ENCODE peak calls at places on chromosomes 16 and 17, in eight cellular contexts. N, G, F, L, I, C, W and O are unnamed samples. For H3K4me1, the result is how much of the 10 kb centered on the place peaks cover.

GRCh38 chr16:19680972-19681371 is 37.1 kb downstream of the KNOP1 start:
- DNase-seq in N (peak), G (no peak), F (no peak), L (peak), I (no peak), C (no peak), W (peak), O (peak)

GRCh38 chr17:18109935-18110334 is 1.4 kb downstream of the MYO15A start:
- DNase-seq in N (no peak), G (no peak), F (no peak), L (no peak), I (no peak), C (no peak), W (no peak), O (no peak)

GRCh38 chr16:67207857-67208524 is 9.1 kb downstream of the ELMO3 start:
- DNase-seq in N (no peak), G (no peak), F (no peak), L (peak), I (no peak), C (no peak), W (peak), O (no peak)

GRCh38 chr17:79942011-79942405 is 93.7 kb downstream of the TBC1D16 start:
- DNase-seq in N (no peak), G (no peak), F (no peak), L (no peak), I (peak), C (no peak), W (no peak), O (no peak)

GRCh38 chr16:23836404-23837291 is 865 bp downstream of the PRKCB start:
- DNase-seq in N (peak), G (peak), F (peak), L (no peak), I (no peak), C (peak), W (no peak), O (peak)

GRCh38 chr17:78763561-78763960 is 18.5 kb downstream of the CYTH1 start:
- DNase-seq in N (no peak), G (no peak), F (no peak), L (no peak), I (no peak), C (no peak), W (no peak), O (no peak)

GRCh38 chr17:28599311-28600184 is 723 bp upstream of the SPAG5 start:
- DNase-seq in N (peak), G (peak), F (peak), L (peak), I (peak), C (peak), W (no peak), O (peak)

GRCh38 chr17:1461193-1461944 is 5.3 kb upstream of the CRK start:
- DNase-seq in N (no peak), G (no peak), F (no peak), L (no peak), I (no peak), C (no peak), W (no peak), O (no peak)

GRCh38 chr16:56625943-56626654 is 518 bp downstream of the MT1E start:
- DNase-seq in N (no peak), G (no peak), F (no peak), L (no peak), I (peak), C (peak), W (no peak), O (peak)

GRCh38 chr17:31279401-31279800 is 17.6 kb downstream of the OMG start:
- DNase-seq in N (no peak), G (no peak), F (no peak), L (no peak), I (no peak), C (no peak), W (no peak), O (no peak)

GRCh38 chr17:31289790-31290189 is 7.2 kb downstream of the OMG start:
- DNase-seq in N (no peak), G (no peak), F (no peak), L (peak), I (no peak), C (no peak), W (no peak), O (no peak)

GRCh38 chr17:31286587-31286986 is 10.5 kb downstream of the OMG start:
- DNase-seq in N (no peak), G (no peak), F (no peak), L (no peak), I (no peak), C (no peak), W (no peak), O (no peak)

GRCh38 chr17:31281061-31281460 is 16.0 kb downstream of the OMG start:
- DNase-seq in N (no peak), G (no peak), F (no peak), L (no peak), I (no peak), C (no peak), W (no peak), O (no peak)

DNA sequence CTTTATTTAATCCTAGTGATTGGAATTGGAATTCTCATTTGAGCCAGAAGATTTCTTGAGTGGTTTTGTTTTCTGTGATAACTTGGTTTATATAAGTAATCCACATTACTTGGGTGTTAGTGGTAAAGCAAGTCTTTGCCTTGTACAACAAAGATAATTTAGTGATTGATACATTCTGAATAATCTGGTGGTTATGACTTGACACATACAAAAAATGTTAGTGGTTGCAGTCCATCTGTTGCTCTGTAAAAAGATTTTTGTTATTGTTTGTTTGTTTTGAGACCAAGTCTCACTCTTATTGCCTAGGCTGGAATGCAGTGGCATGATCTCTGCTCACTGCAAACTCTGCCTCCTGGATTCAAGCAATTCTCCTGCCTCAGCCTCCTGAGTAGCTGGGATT is 13.2 kb downstream of the OMG start:
- DNase-seq in N (no peak), G (no peak), F (no peak), L (no peak), I (no peak), C (no peak), W (no peak), O (no peak)
- H3K4me3 ChIP-seq in N (no peak), G (no peak), F (no peak), L (no peak), I (no peak), C (no peak), W (no peak), O (no peak)

GRCh38 chr17:45976755-45977505 is 22.1 kb upstream of the STH start:
- DNase-seq in N (no peak), G (no peak), F (no peak), L (no peak), I (no peak), C (no peak), W (peak), O (no peak)

GRCh38 chr17:45979137-45979536 is 19.9 kb upstream of the STH start:
- DNase-seq in N (no peak), G (no peak), F (no peak), L (no peak), I (no peak), C (no peak), W (no peak), O (no peak)

GRCh38 chr17:45977976-45978626 is 20.9 kb upstream of the STH start:
- DNase-seq in N (no peak), G (no peak), F (no peak), L (no peak), I (no peak), C (no peak), W (no peak), O (no peak)

GRCh38 chr17:45976391-45976754 is 22.7 kb upstream of the STH start:
- DNase-seq in N (no peak), G (no peak), F (no peak), L (no peak), I (no peak), C (no peak), W (no peak), O (no peak)

DNA sequence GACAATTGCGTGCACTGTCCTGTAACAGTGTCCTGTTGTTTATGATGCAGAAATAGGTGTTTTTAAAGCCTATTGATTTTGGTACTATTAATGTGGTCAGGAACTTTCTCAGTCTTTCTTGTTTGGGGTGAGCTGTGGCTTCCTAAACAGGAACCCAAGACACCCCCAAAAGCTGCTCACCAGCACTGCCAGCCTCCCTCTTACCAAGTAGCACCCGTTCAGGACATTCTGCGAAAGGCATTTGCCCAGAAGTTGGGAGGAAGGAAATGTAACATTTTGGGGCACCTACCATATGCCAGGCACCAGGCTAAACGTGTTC is 21.6 kb upstream of the STH start:
- DNase-seq in N (no peak), G (no peak), F (no peak), L (no peak), I (no peak), C (no peak), W (no peak), O (no peak)
- H3K4me1 ChIP-seq in N (under half), G (under half), F (under half), L (under half), I (under half), C (under half), W (under half), O (under half)

DNA sequence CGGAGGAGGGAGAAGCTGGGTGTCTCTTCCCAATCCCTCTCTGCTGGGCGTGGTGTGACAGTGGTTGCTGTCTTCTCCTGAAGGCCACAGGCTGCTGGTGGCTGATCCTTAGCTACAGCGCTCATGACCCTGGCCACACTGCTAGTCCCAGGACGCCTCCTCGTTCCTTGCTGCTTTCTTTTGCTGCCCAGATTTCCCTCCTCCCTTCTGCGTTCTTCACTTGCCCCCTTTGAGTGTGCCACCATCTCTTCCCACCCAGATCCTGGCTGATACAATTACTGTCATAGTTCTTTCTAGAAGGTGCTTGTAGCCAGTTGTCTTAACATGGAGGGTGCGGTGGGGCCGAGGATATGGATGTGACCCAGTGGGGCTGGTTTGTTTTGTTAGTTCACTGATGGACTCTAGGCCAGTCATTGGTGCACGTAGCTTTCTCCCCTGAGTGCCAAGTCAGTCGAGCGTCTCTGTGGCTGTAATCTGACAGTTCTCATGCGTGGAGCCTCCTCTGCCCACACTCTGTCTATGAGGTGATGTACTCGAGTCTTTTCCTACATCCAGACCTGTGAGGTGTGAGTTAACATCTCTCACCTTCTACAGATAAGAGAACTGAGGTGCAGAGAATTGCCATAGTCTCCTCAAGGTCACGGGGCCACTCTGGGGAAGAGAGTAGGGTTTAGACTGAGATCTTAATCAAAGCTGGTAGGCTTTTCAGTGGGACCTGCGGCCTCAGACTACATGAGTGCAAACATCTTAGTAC is 90.3 kb downstream of the MRC2 start:
- DNase-seq in N (no peak), G (no peak), F (no peak), L (no peak), I (no peak), C (peak), W (no peak), O (no peak)
- H3K27ac ChIP-seq in N (no peak), G (no peak), F (no peak), L (no peak), I (no peak), C (no peak), W (no peak), O (no peak)

GRCh38 chr16:31262084-31262483 is 2.3 kb downstream of the ITGAM start:
- DNase-seq in N (no peak), G (peak), F (no peak), L (no peak), I (no peak), C (no peak), W (no peak), O (no peak)

GRCh38 chr16:31265329-31266245 is 5.8 kb downstream of the ITGAM start:
- DNase-seq in N (peak), G (peak), F (peak), L (peak), I (peak), C (no peak), W (peak), O (no peak)

GRCh38 chr16:31256466-31256865 is 3.3 kb upstream of the ITGAM start:
- DNase-seq in N (no peak), G (no peak), F (no peak), L (no peak), I (no peak), C (no peak), W (no peak), O (no peak)

GRCh38 chr16:31258366-31258765 is 1.4 kb upstream of the ITGAM start:
- DNase-seq in N (no peak), G (no peak), F (no peak), L (no peak), I (no peak), C (no peak), W (no peak), O (no peak)

GRCh38 chr16:31260136-31260931 is 559 bp downstream of the ITGAM start:
- DNase-seq in N (no peak), G (no peak), F (no peak), L (no peak), I (no peak), C (no peak), W (no peak), O (no peak)
- H3K4me3 ChIP-seq in N (no peak), G (no peak), F (no peak), L (no peak), I (no peak), C (no peak), W (no peak), O (no peak)

GRCh38 chr17:72400863-72401262 is 280.0 kb downstream of the SOX9 start:
- DNase-seq in N (no peak), G (no peak), F (no peak), L (no peak), I (no peak), C (no peak), W (no peak), O (no peak)
- H3K4me1 ChIP-seq in N (under half), G (under half), F (under half), L (half or more), I (under half), C (under half), W (under half), O (under half)

GRCh38 chr17:81567191-81567590 is 15.0 kb upstream of the FAAP100 start:
- DNase-seq in N (no peak), G (no peak), F (no peak), L (no peak), I (no peak), C (no peak), W (no peak), O (no peak)

GRCh38 chr17:81564778-81565177 is 12.6 kb upstream of the FAAP100 start:
- DNase-seq in N (no peak), G (no peak), F (no peak), L (no peak), I (no peak), C (no peak), W (no peak), O (no peak)

GRCh38 chr17:81563861-81564586 is 11.9 kb upstream of the FAAP100 start:
- DNase-seq in N (no peak), G (no peak), F (no peak), L (no peak), I (no peak), C (no peak), W (no peak), O (no peak)

GRCh38 chr17:81566461-81567126 is 14.4 kb upstream of the FAAP100 start:
- DNase-seq in N (no peak), G (peak), F (no peak), L (peak), I (peak), C (peak), W (peak), O (peak)

DNA sequence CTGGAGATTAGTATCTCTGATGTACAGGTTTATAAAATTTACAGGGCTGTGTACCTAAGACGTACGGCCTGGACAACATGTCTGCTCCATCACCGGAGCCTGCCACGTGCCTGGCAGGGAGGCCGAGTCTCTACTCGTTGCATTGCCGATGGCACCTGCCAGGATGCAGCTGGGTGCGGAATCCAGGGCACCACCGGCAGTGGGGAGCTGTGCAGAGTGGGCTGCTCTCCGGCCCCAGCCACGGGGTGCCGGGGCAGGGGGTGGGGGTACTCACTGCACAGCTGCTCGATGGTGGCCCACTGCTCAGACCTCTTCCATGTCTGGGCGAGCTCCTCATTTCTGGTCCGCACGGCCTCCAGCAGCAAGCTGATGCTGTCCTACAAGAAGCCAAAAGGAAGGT is 13.1 kb upstream of the FAAP100 start:
- DNase-seq in N (no peak), G (no peak), F (no peak), L (no peak), I (no peak), C (no peak), W (no peak), O (no peak)
- H3K27ac ChIP-seq in N (no peak), G (peak), F (no peak), L (no peak), I (peak), C (no peak), W (no peak), O (no peak)

GRCh38 chr16:927406-927805 is 43.4 kb downstream of the LMF1 start:
- DNase-seq in N (no peak), G (no peak), F (no peak), L (no peak), I (no peak), C (no peak), W (no peak), O (no peak)
- H3K4me3 ChIP-seq in N (no peak), G (no peak), F (no peak), L (no peak), I (no peak), C (no peak), W (no peak), O (no peak)